ENCODE peak calls at places on chromosomes 2 and 18, in eight cellular contexts. H is body of pancreas; C is cardiac muscle cell; U is effector memory CD4-positive, alpha-beta T cell; E is adrenal gland; K is thoracic aorta; P is hepatocyte; Z is Peyer's patch. G is an unnamed sample. For H3K36me3 and H3K27me3, the result is how much of the 10 kb centered on the place peaks cover.

GRCh38 chr18:77967791-77968190 is 718.1 kb downstream of the GALR1 start:
- DNase-seq in H (no peak), C (no peak), U (no peak), E (no peak), K (no peak), P (no peak), Z (no peak), G (no peak)

GRCh38 chr2:79960726-79961049 is 343.9 kb downstream of the LRRTM1 start:
- DNase-seq in H (no peak), C (no peak), U (no peak), E (no peak), K (no peak), P (no peak), Z (peak), G (no peak)

GRCh38 chr18:36034299-36034895 is 33.0 kb downstream of the RPRD1A start:
- DNase-seq in H (no peak), C (no peak), U (no peak), E (no peak), K (no peak), P (no peak), Z (no peak), G (no peak)

GRCh38 chr18:24209558-24209957 is 70.7 kb downstream of the CABYR start:
- DNase-seq in H (no peak), C (no peak), U (no peak), E (no peak), K (no peak), P (no peak), Z (no peak), G (no peak)

GRCh38 chr2:235747868-235748144 is 254.0 kb downstream of the AGAP1 start:
- DNase-seq in H (peak), C (no peak), U (no peak), E (no peak), K (no peak), P (no peak), Z (no peak), G (no peak)

GRCh38 chr2:3302751-3303582 is 74.7 kb downstream of the EIPR1 start:
- DNase-seq in H (no peak), C (no peak), U (no peak), E (peak), K (no peak), P (no peak), Z (no peak), G (no peak)

GRCh38 chr2:20483496-20483895 is 36.6 kb downstream of the RHOB start:
- DNase-seq in H (no peak), C (no peak), U (no peak), E (peak), K (no peak), P (no peak), Z (peak), G (no peak)

GRCh38 chr2:214731008-214731407 is 78.5 kb downstream of the BARD1 start:
- DNase-seq in H (no peak), C (no peak), U (no peak), E (no peak), K (no peak), P (no peak), Z (no peak), G (no peak)

GRCh38 chr2:98379311-98380202 is 33.3 kb downstream of the CNGA3 start:
- DNase-seq in H (no peak), C (no peak), U (no peak), E (no peak), K (no peak), P (no peak), Z (no peak), G (no peak)

GRCh38 chr2:180823546-180824141 is 156.8 kb upstream of the UBE2E3 start:
- DNase-seq in H (no peak), C (no peak), U (no peak), E (no peak), K (no peak), P (no peak), Z (no peak), G (no peak)

GRCh38 chr2:160694631-160695030 is 201.0 kb upstream of the RBMS1 start:
- DNase-seq in H (no peak), C (no peak), U (no peak), E (no peak), K (no peak), P (no peak), Z (no peak), G (no peak)

GRCh38 chr2:174771631-174772491 is 7.6 kb upstream of the CHRNA1 start:
- DNase-seq in H (peak), C (peak), U (no peak), E (peak), K (peak), P (peak), Z (peak), G (peak)

GRCh38 chr2:95061601-95062183 is 36.2 kb downstream of the MAL start:
- DNase-seq in H (no peak), C (no peak), U (no peak), E (no peak), K (no peak), P (no peak), Z (peak), G (no peak)

GRCh38 chr18:40607741-40608140 is 1347.3 kb upstream of the PIK3C3 start:
- DNase-seq in H (no peak), C (no peak), U (no peak), E (no peak), K (no peak), P (no peak), Z (no peak), G (no peak)

GRCh38 chr2:189685540-189686229 is 11.2 kb downstream of the ANKAR start:
- DNase-seq in H (no peak), C (no peak), U (no peak), E (no peak), K (no peak), P (no peak), Z (no peak), G (no peak)

GRCh38 chr18:67266591-67267237 is 249.8 kb downstream of the DSEL start:
- DNase-seq in H (no peak), C (no peak), U (no peak), E (no peak), K (no peak), P (no peak), Z (no peak), G (no peak)

GRCh38 chr18:47604041-47604440 is 326.4 kb downstream of the SMAD2 start:
- DNase-seq in H (no peak), C (no peak), U (no peak), E (no peak), K (no peak), P (no peak), Z (no peak), G (no peak)

GRCh38 chr18:51275712-51276473 is 78.4 kb upstream of the MEX3C start:
- DNase-seq in H (peak), C (peak), U (no peak), E (peak), K (no peak), P (peak), Z (no peak), G (no peak)

GRCh38 chr2:230411484-230412368 is 4.3 kb upstream of the SP100 start:
- DNase-seq in H (peak), C (peak), U (peak), E (peak), K (no peak), P (peak), Z (peak), G (no peak)

GRCh38 chr2:43202289-43202688 is 24.1 kb downstream of the ZFP36L2 start:
- DNase-seq in H (no peak), C (no peak), U (no peak), E (no peak), K (no peak), P (no peak), Z (no peak), G (no peak)

GRCh38 chr2:41151746-41152145 is 699.9 kb upstream of the SLC8A1 start:
- DNase-seq in H (no peak), C (no peak), U (no peak), E (no peak), K (no peak), P (no peak), Z (no peak), G (no peak)

GRCh38 chr18:48991299-48992055 is 40.7 kb upstream of the SMAD7 start:
- DNase-seq in H (no peak), C (no peak), U (no peak), E (no peak), K (no peak), P (no peak), Z (no peak), G (no peak)

GRCh38 chr2:46812381-46813024 is 103.1 kb downstream of the MCFD2 start:
- DNase-seq in H (peak), C (no peak), U (no peak), E (no peak), K (peak), P (peak), Z (peak), G (no peak)

GRCh38 chr2:135936524-135936923 is 48.9 kb downstream of the DARS1 start:
- DNase-seq in H (no peak), C (no peak), U (no peak), E (no peak), K (no peak), P (no peak), Z (no peak), G (no peak)

GRCh38 chr2:106542730-106543359 is 55.7 kb downstream of the CD8B2 start:
- DNase-seq in H (peak), C (peak), U (peak), E (peak), K (peak), P (peak), Z (peak), G (peak)

GRCh38 chr18:79069792-79070151 is 578 bp downstream of the ATP9B start:
- DNase-seq in H (no peak), C (no peak), U (no peak), E (no peak), K (no peak), P (no peak), Z (no peak), G (no peak)

GRCh38 chr2:29723255-29724001 is 198.0 kb downstream of the ALK start:
- DNase-seq in H (peak), C (no peak), U (no peak), E (no peak), K (no peak), P (no peak), Z (no peak), G (no peak)

GRCh38 chr2:119491776-119492525 is 32.3 kb downstream of the SCTR start:
- DNase-seq in H (peak), C (peak), U (no peak), E (no peak), K (no peak), P (peak), Z (peak), G (no peak)

DNA sequence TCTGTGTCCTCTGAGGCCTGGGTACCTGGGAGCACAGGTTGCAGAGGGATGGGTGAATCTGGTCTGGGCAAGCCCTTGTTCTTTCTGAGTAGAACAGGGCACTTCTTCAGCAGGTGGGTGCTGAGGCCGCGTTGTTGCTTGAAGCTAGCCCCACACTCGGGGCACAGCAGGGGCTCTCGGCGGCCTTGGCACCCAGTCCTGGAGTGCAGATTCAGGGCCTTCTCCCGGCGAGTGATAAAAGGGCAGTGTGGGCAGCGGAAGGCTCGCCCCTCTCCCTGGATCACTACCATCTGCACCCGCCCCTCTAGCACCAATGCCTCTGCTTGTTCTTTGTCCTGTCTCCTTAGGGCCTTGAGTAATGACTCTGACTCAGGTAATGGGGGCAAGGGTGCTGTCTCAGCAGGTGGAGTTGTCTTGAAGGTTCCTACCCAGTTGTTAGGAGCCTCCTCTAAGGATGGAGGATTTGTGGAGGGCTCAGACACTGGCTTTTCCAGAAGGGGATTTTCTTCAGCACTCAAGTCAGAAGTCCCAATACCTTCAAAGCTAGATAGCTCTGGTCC is 15.6 kb downstream of the ZNF142 start:
- DNase-seq in H (no peak), C (no peak), U (no peak), E (no peak), K (no peak), P (no peak), Z (no peak), G (no peak)
- H3K36me3 ChIP-seq in H (under half), C (under half), U (half or more), E (under half), K (half or more), P (under half), Z (under half), G (half or more)

GRCh38 chr18:63961430-63961980 is 8.4 kb upstream of the SERPINB8 start:
- DNase-seq in H (no peak), C (no peak), U (no peak), E (no peak), K (no peak), P (no peak), Z (no peak), G (no peak)
- H3K27me3 ChIP-seq in H (under half), C (under half), U (under half), E (under half), K (under half), P (under half), Z (under half), G (under half)

GRCh38 chr18:57423821-57424220 is 11.4 kb upstream of the ONECUT2 start:
- DNase-seq in H (no peak), C (no peak), U (no peak), E (no peak), K (no peak), P (no peak), Z (no peak), G (no peak)
- H3K27ac ChIP-seq in H (no peak), C (no peak), U (no peak), E (no peak), K (no peak), P (no peak), Z (no peak), G (no peak)

GRCh38 chr2:37276291-37276690 is 44.8 kb downstream of the NDUFAF7 start:
- DNase-seq in H (no peak), C (no peak), U (no peak), E (no peak), K (no peak), P (no peak), Z (no peak), G (no peak)
- H3K36me3 ChIP-seq in H (under half), C (half or more), U (under half), E (under half), K (under half), P (under half), Z (under half), G (under half)

DNA sequence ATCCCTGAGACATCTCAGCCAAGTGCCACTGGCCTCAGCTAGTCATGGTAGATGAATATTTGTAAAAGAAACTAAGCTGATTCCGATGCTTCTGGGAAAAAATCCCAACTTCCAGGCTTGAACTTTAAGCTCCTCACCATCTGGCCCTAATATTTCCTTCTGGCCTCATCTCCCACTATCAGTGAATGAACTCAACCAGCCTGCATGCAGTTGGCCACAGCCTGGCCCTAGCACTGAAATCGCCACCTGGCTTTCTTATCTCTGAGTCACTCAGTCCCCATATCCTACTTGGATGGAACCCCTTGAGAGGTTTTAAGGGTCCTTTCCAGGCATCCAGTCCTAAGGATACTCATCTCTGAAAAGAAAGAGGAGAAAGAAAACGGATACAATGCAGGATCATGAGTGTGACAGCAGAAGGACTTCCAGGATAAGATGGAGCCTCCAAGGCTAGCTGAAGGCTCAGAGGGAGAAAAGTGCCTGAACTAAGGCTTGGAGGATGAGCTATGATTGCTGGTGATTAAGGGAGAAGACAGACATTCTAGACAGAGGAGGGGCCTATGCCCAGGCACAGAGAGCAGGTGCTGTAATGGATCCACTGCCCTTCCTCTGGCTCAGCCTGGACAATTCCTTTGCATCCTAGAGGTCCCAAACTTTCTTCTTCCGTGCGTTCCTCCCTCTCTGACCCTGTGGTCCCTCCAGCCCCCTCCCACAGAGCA is 141.5 kb upstream of the MYCN start:
- DNase-seq in H (no peak), C (no peak), U (no peak), E (no peak), K (no peak), P (no peak), Z (no peak), G (no peak)
- H3K27me3 ChIP-seq in H (under half), C (under half), U (under half), E (under half), K (under half), P (under half), Z (under half), G (under half)

DNA sequence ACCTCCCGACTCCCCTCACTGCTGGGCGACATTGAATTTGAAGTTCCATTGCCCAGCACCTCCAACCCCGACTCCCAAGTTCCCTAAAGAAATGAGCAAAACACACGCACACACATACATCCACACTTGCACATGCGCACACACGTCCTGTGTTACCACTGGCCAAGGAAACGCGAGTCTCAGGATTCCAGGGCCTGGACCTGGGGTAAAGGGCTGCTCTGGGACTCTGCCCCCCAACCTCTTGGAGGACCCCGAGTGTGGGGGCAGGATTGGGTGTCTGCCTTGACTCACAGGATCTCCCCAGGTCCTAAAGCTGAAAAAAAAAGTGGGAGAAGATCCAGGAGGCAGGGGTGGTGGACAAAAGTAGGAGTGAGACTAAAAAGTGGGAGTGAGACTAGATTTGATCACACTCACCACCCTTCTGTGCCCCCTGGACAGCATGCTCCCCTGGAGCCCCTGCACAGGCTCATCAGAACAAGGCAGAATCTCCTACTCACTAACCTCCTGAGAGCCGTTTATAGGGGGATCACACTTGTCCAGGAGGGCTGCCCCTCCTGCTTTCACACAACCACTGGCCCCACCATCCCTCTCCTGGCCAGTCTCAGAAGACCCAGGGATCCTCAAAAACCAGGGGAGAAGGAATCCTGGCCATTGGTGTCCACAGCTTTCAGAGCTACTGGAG is 202.2 kb downstream of the TNS1 start:
- DNase-seq in H (peak), C (no peak), U (no peak), E (peak), K (peak), P (no peak), Z (peak), G (no peak)
- H3K27ac ChIP-seq in H (no peak), C (no peak), U (no peak), E (no peak), K (peak), P (no peak), Z (no peak), G (no peak)

DNA sequence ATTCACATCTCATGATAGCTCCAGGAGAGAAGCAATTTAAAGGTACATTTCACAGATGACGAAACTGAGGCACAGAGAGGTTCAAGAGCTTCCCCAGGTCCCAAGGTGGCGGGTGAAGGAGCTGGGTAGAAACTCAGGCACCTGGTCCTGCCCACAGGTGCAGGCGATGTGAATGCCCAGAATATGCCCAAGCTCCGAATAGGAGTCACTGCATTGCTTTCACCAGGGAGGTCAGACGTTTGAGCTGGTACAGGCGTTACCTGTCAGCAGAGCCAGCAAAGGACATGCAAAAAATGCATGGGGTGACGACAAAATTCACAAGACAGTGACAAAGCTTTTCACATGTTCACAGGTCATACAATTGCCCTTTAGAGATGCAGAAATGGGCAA is 247.9 kb downstream of the HDAC4 start:
- DNase-seq in H (no peak), C (no peak), U (no peak), E (peak), K (no peak), P (no peak), Z (no peak), G (no peak)
- H3K36me3 ChIP-seq in H (under half), C (under half), U (half or more), E (under half), K (under half), P (under half), Z (under half), G (under half)

DNA sequence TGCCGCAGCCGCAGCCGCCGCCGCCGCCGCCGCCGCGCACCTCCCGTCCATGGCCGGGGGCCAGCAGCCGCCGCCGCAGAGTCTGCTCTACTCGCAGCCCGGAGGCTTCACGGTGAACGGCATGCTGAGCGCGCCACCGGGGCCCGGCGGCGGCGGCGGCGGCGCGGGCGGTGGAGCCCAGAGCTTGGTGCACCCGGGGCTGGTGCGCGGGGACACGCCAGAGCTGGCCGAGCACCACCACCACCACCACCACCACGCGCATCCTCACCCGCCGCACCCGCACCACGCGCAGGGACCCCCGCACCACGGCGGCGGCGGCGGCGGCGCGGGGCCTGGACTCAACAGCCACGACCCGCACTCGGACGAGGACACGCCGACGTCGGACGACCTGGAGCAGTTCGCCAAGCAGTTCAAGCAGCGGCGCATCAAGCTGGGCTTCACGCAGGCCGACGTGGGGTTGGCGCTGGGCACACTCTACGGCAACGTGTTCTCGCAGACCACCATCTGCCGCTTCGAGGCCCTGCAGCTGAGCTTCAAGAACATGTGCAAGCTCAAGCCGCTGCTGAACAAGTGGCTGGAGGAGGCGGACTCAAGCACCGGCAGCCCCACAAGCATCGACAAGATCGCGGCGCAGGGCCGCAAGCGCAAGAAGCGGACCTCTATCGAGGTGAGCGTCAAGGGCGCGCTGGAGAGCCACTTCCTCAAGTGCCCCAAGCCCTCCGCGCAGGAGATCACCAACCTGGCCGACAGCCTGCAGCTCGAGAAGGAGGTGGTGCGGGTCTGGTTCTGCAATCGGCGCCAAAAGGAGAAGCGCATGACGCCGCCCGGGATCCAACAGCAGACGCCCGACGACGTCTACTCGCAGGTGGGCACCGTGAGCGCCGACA is 2.4 kb downstream of the POU3F3 start:
- DNase-seq in H (no peak), C (no peak), U (no peak), E (no peak), K (no peak), P (no peak), Z (no peak), G (no peak)
- H3K27me3 ChIP-seq in H (under half), C (half or more), U (under half), E (half or more), K (under half), P (half or more), Z (under half), G (half or more)